ENCODE peak calls at places on chromosomes 5 and 9, in eight cellular contexts. G is BJ, R is Peyer's patch, I is tibial nerve, D is psoas muscle, W is ovary, L is fibroblast of lung, S is foreskin fibroblast. K is an unnamed sample.

GRCh38 chr9:133512253-133513213 is 12.2 kb downstream of the MYMK start:
- DNase-seq in I (no peak), L (no peak), D (peak), R (no peak), W (no peak), S (no peak), G (no peak), K (no peak)

GRCh38 chr5:80566711-80567259 is 3.3 kb downstream of the ANKRD34B start:
- DNase-seq in I (no peak), W (no peak), G (no peak), R (no peak), S (no peak), D (no peak), L (no peak), K (no peak)

GRCh38 chr5:69502375-69503143 is 10.0 kb downstream of the OCLN start:
- DNase-seq in L (peak), R (no peak), D (no peak), G (no peak), W (no peak), I (no peak), S (peak), K (no peak)

GRCh38 chr9:131096490-131097258 is at the start of gene AIF1L:
- DNase-seq in D (no peak), R (no peak), W (no peak), G (no peak), I (no peak), L (no peak), S (no peak), K (peak)

GRCh38 chr9:135075234-135076142 is 12.0 kb upstream of the OLFM1 start:
- DNase-seq in S (no peak), I (peak), L (no peak), G (no peak), D (peak), R (peak), W (peak), K (peak)

GRCh38 chr5:154133591-154133990 is 56.9 kb upstream of the GALNT10 start:
- DNase-seq in I (no peak), G (no peak), R (no peak), S (no peak), L (no peak), D (no peak), W (no peak), K (no peak)

GRCh38 chr5:124661317-124662141 is 84.9 kb downstream of the ZNF608 start:
- DNase-seq in R (peak), L (peak), S (peak), D (no peak), I (no peak), G (peak), W (no peak), K (no peak)

GRCh38 chr9:10146517-10147331 is 466.1 kb downstream of the PTPRD start:
- DNase-seq in S (no peak), W (no peak), G (no peak), R (no peak), D (no peak), I (no peak), L (no peak), K (no peak)

GRCh38 chr5:55159763-55160492 is at the start of gene GPX8:
- DNase-seq in I (peak), R (no peak), W (peak), G (peak), S (peak), L (peak), D (no peak), K (peak)

GRCh38 chr9:114186793-114187289 is 31.5 kb downstream of the COL27A1 start:
- DNase-seq in S (no peak), R (no peak), W (no peak), L (no peak), I (no peak), D (no peak), G (no peak), K (no peak)

GRCh38 chr9:129177443-129177790 is 644 bp downstream of the IER5L start:
- DNase-seq in S (no peak), R (no peak), I (no peak), D (no peak), G (no peak), L (no peak), W (no peak), K (peak)

GRCh38 chr9:37617837-37618236 is 25.4 kb upstream of the TOMM5 start:
- DNase-seq in W (no peak), G (no peak), D (no peak), R (no peak), L (no peak), S (no peak), I (no peak), K (no peak)

GRCh38 chr5:148820778-148821395 is 5.5 kb upstream of the ADRB2 start:
- DNase-seq in W (no peak), L (peak), R (peak), G (no peak), S (no peak), D (no peak), I (peak), K (peak)

GRCh38 chr9:110192531-110193326 is 15.2 kb downstream of the C9orf152 start:
- DNase-seq in S (peak), G (peak), L (peak), D (no peak), W (peak), I (peak), R (no peak), K (no peak)

GRCh38 chr9:112065781-112066606 is 109.1 kb downstream of the SUSD1 start:
- DNase-seq in I (no peak), L (peak), W (no peak), R (peak), S (peak), G (peak), D (no peak), K (no peak)

GRCh38 chr5:172648008-172648359 is 6.9 kb downstream of the NEURL1B start:
- DNase-seq in D (no peak), W (no peak), G (no peak), I (no peak), S (no peak), L (no peak), R (peak), K (no peak)

GRCh38 chr9:134887686-134888602 is 7.3 kb downstream of the FCN2 start:
- DNase-seq in G (no peak), D (no peak), I (no peak), S (no peak), W (no peak), R (no peak), L (no peak), K (no peak)

GRCh38 chr9:98642661-98643312 is 65.9 kb downstream of the GABBR2 start:
- DNase-seq in D (no peak), I (no peak), L (no peak), S (no peak), W (no peak), R (no peak), G (no peak), K (no peak)

GRCh38 chr5:140038373-140038957 is 4.6 kb downstream of the NRG2 start:
- DNase-seq in G (no peak), L (peak), D (no peak), S (peak), R (no peak), I (no peak), W (no peak), K (no peak)

GRCh38 chr5:1542755-1543154 is 19.0 kb upstream of the LPCAT1 start:
- DNase-seq in G (no peak), L (peak), R (peak), I (peak), D (peak), S (peak), W (no peak), K (no peak)

GRCh38 chr5:102718819-102719218 is 36.3 kb upstream of the PAM start:
- DNase-seq in G (peak), R (no peak), W (no peak), S (no peak), L (no peak), D (no peak), I (no peak), K (no peak)

GRCh38 chr9:136219276-136219675 is 14.3 kb upstream of the LHX3 start:
- DNase-seq in D (no peak), S (no peak), I (no peak), G (peak), W (no peak), R (no peak), L (peak), K (no peak)

GRCh38 chr9:131971482-131972074 is 108.1 kb downstream of the MED27 start:
- DNase-seq in S (no peak), G (no peak), I (no peak), L (no peak), R (no peak), W (no peak), D (no peak), K (no peak)

GRCh38 chr5:8598996-8599395 is 730.0 kb downstream of the MTRR start:
- DNase-seq in I (no peak), D (no peak), S (no peak), G (no peak), R (no peak), L (no peak), W (no peak), K (no peak)

DNA sequence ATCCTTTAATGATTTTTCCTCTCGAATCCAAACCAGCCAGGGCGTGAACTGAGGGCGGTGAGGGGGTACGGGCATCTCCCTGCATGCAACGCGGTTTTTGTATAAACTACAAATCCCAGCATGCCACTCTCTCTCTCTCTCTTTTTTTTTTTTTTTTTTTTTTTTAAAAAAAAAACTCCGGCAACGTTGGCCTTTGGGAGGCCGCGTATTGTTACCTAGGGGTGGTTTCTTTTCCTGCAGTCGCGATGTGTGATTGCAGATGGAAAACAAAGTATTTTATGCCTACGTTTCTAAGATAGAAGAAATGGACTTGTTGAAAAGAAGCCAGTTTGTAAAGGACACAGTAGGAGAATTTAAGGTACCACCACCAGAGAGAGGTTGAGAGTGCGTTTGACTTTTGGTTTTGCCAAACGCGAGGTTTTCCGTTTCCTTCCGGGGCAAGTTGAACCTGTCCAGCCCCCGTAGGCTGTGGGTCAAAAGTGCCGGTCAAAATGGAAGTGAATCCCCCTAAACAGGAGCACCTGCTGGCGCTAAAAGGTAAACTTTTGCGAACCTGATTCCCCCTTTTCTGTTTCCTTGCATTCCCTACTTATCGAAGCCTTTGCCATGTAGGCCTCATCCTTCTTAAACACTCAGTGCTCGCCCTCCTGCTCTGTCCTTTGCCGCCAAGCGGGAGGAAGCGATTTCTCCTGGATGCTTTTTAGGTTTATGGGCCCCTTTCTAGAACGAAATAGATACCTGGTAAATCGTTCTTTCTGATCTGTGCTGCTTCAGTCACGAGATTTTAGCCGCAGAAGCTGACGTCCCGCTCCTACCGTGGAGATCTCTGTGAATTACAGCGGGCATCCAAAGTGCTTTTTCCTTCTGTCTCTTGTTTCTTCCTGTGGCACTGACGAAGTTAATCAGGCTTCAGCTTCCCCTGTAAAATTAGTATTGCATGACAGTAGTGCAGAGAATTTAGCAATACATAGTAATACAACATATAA is at the start of the genes SHLD3 and TRAPPC13:
- DNase-seq in G (peak), R (peak), L (peak), D (peak), W (peak), S (peak), I (peak), K (peak)
- TF ChIP-seq CTCF in G (no peak), R (no peak), L (no peak), D (peak), W (no peak), S (no peak), I (no peak), K (no peak)

GRCh38 chr5:115124741-115125140 is 45.0 kb downstream of the TRIM36 start:
- DNase-seq in S (no peak), L (no peak), G (no peak), D (no peak), I (no peak), R (no peak), W (no peak), K (no peak)
- TF ChIP-seq CTCF in S (no peak), L (no peak), G (no peak), D (no peak), I (no peak), R (no peak), W (no peak), K (no peak)

DNA sequence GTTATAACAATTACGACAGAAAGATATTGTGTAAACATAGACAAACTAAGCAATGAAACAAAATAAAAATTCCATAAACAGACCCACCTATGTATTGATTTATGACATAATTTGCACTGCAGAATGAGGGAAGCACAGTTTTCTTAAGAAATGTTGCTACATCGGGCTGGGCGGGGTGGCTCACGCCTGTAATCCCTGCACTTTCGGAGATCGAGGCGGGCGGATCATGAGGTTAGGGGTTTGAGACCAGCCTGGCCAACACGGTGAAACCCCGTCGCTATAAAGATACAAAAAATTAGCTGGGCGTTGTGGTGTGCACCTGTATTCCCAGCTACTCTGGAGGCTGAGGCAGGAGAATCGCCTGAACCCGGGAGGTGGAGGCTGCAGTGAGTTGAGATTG is 1344.4 kb upstream of the WWC1 start:
- DNase-seq in G (no peak), I (no peak), W (no peak), L (no peak), S (no peak), R (no peak), D (no peak), K (no peak)
- TF ChIP-seq CTCF in G (no peak), I (no peak), W (no peak), L (no peak), S (no peak), R (no peak), D (no peak), K (no peak)

GRCh38 chr5:180116441-180117377 is 45.1 kb upstream of the RNF130 start:
- DNase-seq in G (no peak), S (no peak), L (no peak), I (no peak), D (no peak), W (no peak), R (peak), K (no peak)
- TF ChIP-seq CTCF in G (peak), S (no peak), L (no peak), I (no peak), D (no peak), W (no peak), R (no peak), K (no peak)

GRCh38 chr5:14872070-14872989 is 752 bp upstream of the ANKH start:
- DNase-seq in R (peak), W (peak), S (no peak), G (no peak), D (peak), I (peak), L (peak), K (peak)
- TF ChIP-seq CTCF in R (no peak), W (no peak), S (no peak), G (no peak), D (no peak), I (no peak), L (no peak), K (no peak)

K was measured in endothelial cell.